ENCODE peak calls at places on chromosomes 5 and 9, in six cellular contexts. U, Z, J, W, Q and V are unnamed samples. For H3K27me3, the result is how much of the 10 kb centered on the place peaks cover.

GRCh38 chr5:35319231-35320002 is 89.1 kb upstream of the PRLR start:
- DNase-seq in U (peak), Z (peak), J (peak), W (peak), Q (no peak), V (no peak)

GRCh38 chr5:78979117-78979742 is 5.9 kb downstream of the ARSB start:
- DNase-seq in U (no peak), Z (no peak), J (no peak), W (no peak), Q (no peak), V (no peak)

GRCh38 chr9:93318441-93318840 is 133.0 kb upstream of the FAM120A start:
- DNase-seq in U (no peak), Z (no peak), J (no peak), W (no peak), Q (no peak), V (no peak)

GRCh38 chr9:128393171-128393761 is 22.1 kb downstream of the URM1 start:
- DNase-seq in U (no peak), Z (no peak), J (no peak), W (no peak), Q (peak), V (no peak)

GRCh38 chr5:53681079-53681478 is 120.6 kb downstream of the NDUFS4 start:
- DNase-seq in U (no peak), Z (no peak), J (no peak), W (no peak), Q (no peak), V (no peak)

GRCh38 chr5:146005723-146006122 is 69.3 kb downstream of the SH3RF2 start:
- DNase-seq in U (no peak), Z (no peak), J (no peak), W (no peak), Q (no peak), V (no peak)

GRCh38 chr9:109652971-109653370 is 127.0 kb upstream of the PALM2AKAP2 start:
- DNase-seq in U (no peak), Z (no peak), J (no peak), W (no peak), Q (peak), V (peak)

GRCh38 chr9:38641985-38642864 is 21.8 kb upstream of the ANKRD18A start:
- DNase-seq in U (no peak), Z (no peak), J (no peak), W (peak), Q (peak), V (peak)

GRCh38 chr9:1726993-1727759 is 288.0 kb upstream of the SMARCA2 start:
- DNase-seq in U (no peak), Z (no peak), J (no peak), W (no peak), Q (peak), V (no peak)

GRCh38 chr5:132777209-132778069 is at the start of gene SEPTIN8:
- DNase-seq in U (no peak), Z (peak), J (peak), W (peak), Q (peak), V (no peak)

GRCh38 chr5:159049844-159050318 is 49.8 kb downstream of the EBF1 start:
- DNase-seq in U (no peak), Z (no peak), J (no peak), W (no peak), Q (peak), V (peak)

GRCh38 chr5:55533806-55534435 is 843 bp downstream of the PLPP1 start:
- DNase-seq in U (no peak), Z (no peak), J (peak), W (peak), Q (peak), V (peak)

GRCh38 chr5:139181835-139182452 is 16.2 kb downstream of the SIL1 start:
- DNase-seq in U (no peak), Z (no peak), J (no peak), W (peak), Q (no peak), V (no peak)

GRCh38 chr9:114428466-114428865 is 40.7 kb upstream of the AKNA start:
- DNase-seq in U (no peak), Z (no peak), J (no peak), W (no peak), Q (no peak), V (no peak)

GRCh38 chr9:134178781-134179551 is 14.6 kb upstream of the RNU6ATAC start:
- DNase-seq in U (no peak), Z (peak), J (peak), W (no peak), Q (no peak), V (no peak)

GRCh38 chr5:135444881-135445280 is 2.3 kb downstream of the DCANP1 start:
- DNase-seq in U (no peak), Z (no peak), J (no peak), W (no peak), Q (no peak), V (no peak)

GRCh38 chr9:97940707-97941106 is 2.7 kb upstream of the HEMGN start:
- DNase-seq in U (no peak), Z (no peak), J (no peak), W (no peak), Q (no peak), V (no peak)
- H3K27me3 ChIP-seq in U (under half), Z (half or more), J (under half), W (under half), Q (half or more), V (under half)

DNA sequence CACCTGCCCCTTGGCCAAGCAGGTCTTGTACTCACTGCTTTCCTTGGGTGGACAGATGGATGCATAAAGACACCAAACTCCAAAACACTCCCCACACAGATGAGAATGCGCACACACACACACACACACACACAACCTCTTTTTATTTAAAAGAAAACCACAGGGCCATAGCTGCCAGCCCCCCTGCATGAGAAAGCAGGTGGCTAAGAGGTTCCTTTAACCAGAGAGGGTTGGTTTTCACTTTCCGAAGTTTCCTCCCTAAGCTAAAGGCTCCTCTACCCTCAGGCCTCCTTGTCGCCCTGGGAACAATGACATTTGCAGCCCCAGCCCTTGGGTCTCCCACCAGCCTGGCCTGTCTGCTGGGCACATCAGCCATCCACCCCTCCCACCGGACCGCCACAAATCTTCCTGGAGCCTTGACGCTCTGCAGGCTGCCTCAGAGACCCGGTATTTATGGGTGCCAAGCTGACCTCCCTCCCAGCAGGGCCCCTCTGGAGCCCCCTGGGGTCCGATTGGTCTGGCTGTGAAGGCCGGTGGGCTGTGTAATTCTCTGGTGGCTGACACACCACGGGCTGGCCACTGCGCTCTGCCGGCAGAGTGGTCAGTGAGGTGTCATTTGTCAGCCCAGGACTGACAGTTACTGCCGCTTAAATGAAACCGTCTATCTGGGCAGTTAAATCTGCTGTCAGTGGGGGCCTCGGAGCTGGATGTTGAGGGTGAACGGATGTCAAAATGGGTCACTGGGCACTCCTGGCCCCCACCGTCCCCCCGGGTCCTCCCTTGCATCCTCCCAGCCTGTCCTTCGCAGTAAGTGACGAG is 10.9 kb downstream of the NR5A1 start:
- DNase-seq in U (no peak), Z (no peak), J (no peak), W (no peak), Q (no peak), V (no peak)
- H3K27me3 ChIP-seq in U (half or more), Z (half or more), J (under half), W (under half), Q (under half), V (under half)

GRCh38 chr9:132235894-132236661 is 74.2 kb downstream of the NTNG2 start:
- DNase-seq in U (no peak), Z (peak), J (peak), W (peak), Q (peak), V (peak)

GRCh38 chr9:132235125-132235524 is 73.3 kb downstream of the NTNG2 start:
- DNase-seq in U (no peak), Z (no peak), J (no peak), W (no peak), Q (no peak), V (no peak)

GRCh38 chr9:132238026-132238972 is 76.4 kb downstream of the NTNG2 start:
- DNase-seq in U (no peak), Z (no peak), J (no peak), W (no peak), Q (no peak), V (no peak)

GRCh38 chr9:132237481-132237880 is 75.6 kb downstream of the NTNG2 start:
- DNase-seq in U (no peak), Z (peak), J (no peak), W (no peak), Q (no peak), V (no peak)

DNA sequence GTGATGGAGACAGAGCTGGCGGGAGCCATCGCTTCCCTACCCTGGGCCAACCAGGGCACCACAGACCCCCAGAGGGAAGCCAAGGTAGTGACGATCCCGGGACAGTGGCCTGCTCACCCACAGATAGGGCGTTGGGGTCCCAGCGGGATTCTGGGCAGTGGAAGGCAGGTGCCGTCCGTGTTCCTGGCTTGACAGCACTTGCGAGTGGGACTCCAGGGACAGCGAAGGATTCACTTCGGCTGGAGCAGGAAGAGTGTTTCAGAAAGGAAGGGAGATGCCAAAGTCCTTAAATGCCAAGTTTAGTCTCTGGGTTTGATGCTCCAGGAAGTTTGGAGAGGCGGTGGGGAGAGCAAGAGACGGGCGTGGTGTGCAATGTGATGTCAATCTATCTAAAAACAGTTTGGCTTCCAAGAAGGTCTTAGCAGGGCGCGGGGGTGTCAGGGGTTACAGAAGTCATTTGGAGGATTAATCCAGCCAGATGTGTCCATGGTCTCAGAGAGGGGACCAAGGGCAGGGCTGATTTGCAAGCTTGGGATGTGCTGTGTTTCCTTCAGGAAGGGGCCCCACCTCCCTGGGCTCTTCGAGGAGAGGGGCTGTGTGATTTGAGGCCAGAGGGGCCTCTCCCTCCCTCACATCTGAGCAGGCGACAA is 74.9 kb downstream of the NTNG2 start:
- DNase-seq in U (no peak), Z (no peak), J (no peak), W (no peak), Q (no peak), V (no peak)
- H3K27me3 ChIP-seq in U (under half), Z (under half), J (under half), W (under half), Q (under half), V (half or more)

DNA sequence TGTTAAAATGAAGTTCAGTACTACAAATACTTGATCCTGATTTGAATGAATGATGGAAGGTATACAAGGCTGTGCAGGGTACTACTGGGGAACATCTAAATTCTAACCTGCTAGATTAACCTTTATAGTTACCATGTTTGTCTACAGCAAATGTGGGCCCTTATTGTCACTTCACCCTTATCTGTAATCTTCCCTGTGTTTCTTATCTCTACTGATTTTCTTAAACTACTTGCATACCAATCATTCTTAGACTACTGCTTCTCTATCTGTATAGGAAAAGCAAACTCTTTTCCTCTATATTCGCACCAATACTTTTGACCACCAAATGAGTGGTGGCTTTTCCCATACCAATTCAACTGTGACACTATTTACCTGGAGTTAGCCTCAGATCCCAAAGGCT is 210.7 kb downstream of the HINT1 start:
- DNase-seq in U (no peak), Z (no peak), J (no peak), W (no peak), Q (no peak), V (no peak)
- H3K27me3 ChIP-seq in U (under half), Z (under half), J (under half), W (under half), Q (under half), V (under half)